ENCODE peak calls at places on chromosomes 4 and X, in nine cellular contexts. R is stimulated activated CD4-positive, alpha-beta T cell treated with anti-CD3 and anti-CD28 coated beads, Interleukin-12 subunit alpha, Interleukin-12 subunit beta, amount 100 ng/mL, for 24 hours; O is SK-MEL-5; U is NT2/D1; J is aorta; M is EH; A is hypothalamus; D is ureter; V is choroid plexus epithelial cell. Z is an unnamed sample.

GRCh38 chr4:1683903-1684755 is at the start of gene FAM53A:
- DNase-seq in M (peak; percentile 89), U (peak; percentile 66), J (peak; percentile 98), D (peak; percentile 91), R (peak; percentile 88), O (peak; percentile 78), V (peak; percentile 87), A (peak; percentile 60), Z (peak; percentile 94)

GRCh38 chr4:109067509-109068205 is 234.8 kb downstream of the COL25A1 start:
- DNase-seq in M (peak; percentile 9), J (no peak), O (no peak), D (no peak), R (no peak), A (no peak), V (peak; percentile 81), U (no peak), Z (peak; percentile 30)

GRCh38 chrX:1464282-1465131 is 11.8 kb upstream of the ASMTL start:
- DNase-seq in U (no peak), R (no peak), M (no peak), D (peak; percentile 31), J (peak; percentile 61), V (no peak), O (no peak), A (no peak), Z (peak; percentile 11)

GRCh38 chr4:6524436-6524835 is 50.6 kb upstream of the MAN2B2 start:
- DNase-seq in M (no peak), U (no peak), O (no peak), A (no peak), D (no peak), J (no peak), V (no peak), R (no peak), Z (no peak)

GRCh38 chr4:168540865-168541607 is 44.2 kb downstream of the PALLD start:
- DNase-seq in V (no peak), J (no peak), U (no peak), A (no peak), R (no peak), O (no peak), M (no peak), D (no peak), Z (no peak)

GRCh38 chr4:173218411-173219125 is 50.0 kb downstream of the GALNT7 start:
- DNase-seq in V (peak; percentile 95), U (no peak), D (no peak), J (no peak), O (peak; percentile 43), R (no peak), A (no peak), M (peak; percentile 93), Z (no peak)

GRCh38 chrX:66638591-66639500 is at the start of gene EDA2R:
- DNase-seq in V (peak; percentile 93), R (no peak), U (peak; percentile 60), D (peak; percentile 52), O (peak; percentile 83), J (peak; percentile 74), A (no peak), M (peak; percentile 85), Z (peak; percentile 24)

GRCh38 chr4:36322921-36323354 is 41.5 kb downstream of the DTHD1 start:
- DNase-seq in U (no peak), M (no peak), V (peak; percentile 1), D (no peak), O (no peak), A (no peak), R (peak; percentile 11), J (no peak), Z (no peak)

GRCh38 chr4:173270312-173271027 is 63.7 kb downstream of the HMGB2 start:
- DNase-seq in R (no peak), J (no peak), U (no peak), O (no peak), M (no peak), D (no peak), V (peak; percentile 63), A (no peak), Z (no peak)

GRCh38 chr4:182905038-182905437 is 12.1 kb downstream of the DCTD start:
- DNase-seq in O (no peak), D (no peak), R (no peak), J (no peak), A (no peak), M (no peak), U (no peak), V (no peak), Z (peak; percentile 51)

GRCh38 chrX:87517571-87518141 is at the start of gene KLHL4:
- DNase-seq in M (no peak), V (peak; percentile 97), D (no peak), O (peak; percentile 7), R (no peak), A (no peak), J (no peak), U (peak; percentile 90), Z (peak; percentile 61)

GRCh38 chr4:108611360-108611759 is 9.0 kb upstream of the RPL34 start:
- DNase-seq in M (peak; percentile 22), D (no peak), J (no peak), O (no peak), R (no peak), V (peak; percentile 48), U (no peak), A (no peak), Z (no peak)

GRCh38 chr4:89249313-89249712 is 58.3 kb downstream of the GPRIN3 start:
- DNase-seq in A (no peak), R (no peak), D (no peak), U (no peak), M (no peak), V (no peak), O (no peak), J (no peak), Z (no peak)

GRCh38 chrX:848366-848765 is 217.8 kb downstream of the SHOX start:
- DNase-seq in V (no peak), J (no peak), R (no peak), U (no peak), D (no peak), O (no peak), A (no peak), M (peak; percentile 21), Z (no peak)

GRCh38 chrX:926991-927390 is 285.5 kb downstream of the CRLF2 start:
- DNase-seq in D (peak; percentile 3), A (no peak), U (no peak), R (no peak), V (no peak), O (no peak), J (no peak), M (no peak), Z (no peak)

GRCh38 chr4:125235971-125236370 is 78.8 kb upstream of the FAT4 start:
- DNase-seq in A (no peak), M (no peak), U (no peak), D (no peak), O (peak; percentile 2), J (no peak), R (no peak), V (no peak), Z (no peak)

GRCh38 chr4:167715176-167715575 is 377.2 kb upstream of the ANXA10 start:
- DNase-seq in U (no peak), V (peak; percentile 37), D (no peak), O (no peak), M (no peak), A (no peak), R (no peak), J (no peak), Z (no peak)

GRCh38 chrX:2495595-2495994 is 5.2 kb downstream of the DHRSX start:
- DNase-seq in V (no peak), R (no peak), M (no peak), O (no peak), D (no peak), J (no peak), A (no peak), U (no peak), Z (no peak)

GRCh38 chr4:154911097-154911496 is 130.0 kb downstream of the RBM46 start:
- DNase-seq in V (peak; percentile 11), M (no peak), J (no peak), A (no peak), R (no peak), O (peak; percentile 26), D (no peak), U (peak; percentile 3), Z (no peak)

GRCh38 chr4:145879598-145879997 is 59.0 kb downstream of the ZNF827 start:
- DNase-seq in V (peak; percentile 86), M (peak; percentile 43), A (no peak), O (no peak), D (no peak), U (no peak), R (no peak), J (no peak), Z (no peak)

GRCh38 chr4:100224160-100224559 is 33.9 kb upstream of the DDIT4L start:
- DNase-seq in R (no peak), J (no peak), U (no peak), A (no peak), O (no peak), V (no peak), M (no peak), D (no peak), Z (no peak)

GRCh38 chrX:153766098-153766817 is 2.2 kb downstream of the PLXNB3 start:
- DNase-seq in M (peak; percentile 82), A (no peak), D (no peak), R (no peak), U (peak; percentile 13), V (peak; percentile 66), J (peak; percentile 79), O (peak; percentile 31), Z (peak; percentile 65)

GRCh38 chrX:133414399-133415275 is 652 bp downstream of the GPC4 start:
- DNase-seq in D (no peak), M (no peak), R (no peak), A (no peak), U (no peak), O (no peak), V (no peak), J (peak; percentile 79), Z (peak; percentile 19)

GRCh38 chrX:30971761-30972603 is 82.9 kb upstream of the TAB3 start:
- DNase-seq in R (peak; percentile 2), U (peak; percentile 22), A (no peak), V (peak; percentile 64), O (peak; percentile 75), M (peak; percentile 49), D (peak; percentile 44), J (no peak), Z (peak; percentile 23)

GRCh38 chr4:123340381-123340701 is 56.3 kb upstream of the SPRY1 start:
- DNase-seq in R (no peak), M (peak; percentile 79), J (no peak), V (peak; percentile 86), U (no peak), A (no peak), O (no peak), D (no peak), Z (no peak)

GRCh38 chrX:112380541-112381278 is 298.1 kb upstream of the TRPC5 start:
- DNase-seq in M (no peak), R (no peak), A (no peak), D (no peak), J (peak; percentile 57), V (no peak), O (no peak), U (no peak), Z (no peak)

GRCh38 chrX:40144576-40144975 is 46.8 kb upstream of the BCOR start:
- DNase-seq in M (no peak), A (no peak), J (no peak), U (no peak), R (no peak), O (no peak), V (no peak), D (no peak), Z (no peak)

GRCh38 chrX:111568356-111568755 is 56.9 kb downstream of the SERTM2 start:
- DNase-seq in V (peak; percentile 54), U (no peak), O (peak; percentile 56), R (no peak), A (no peak), D (no peak), M (peak; percentile 0), J (no peak), Z (no peak)

GRCh38 chrX:20067709-20068315 is 48.9 kb downstream of the MAP7D2 start:
- DNase-seq in O (no peak), R (no peak), A (no peak), V (peak; percentile 88), D (peak; percentile 76), U (no peak), M (peak; percentile 86), J (peak; percentile 89), Z (peak; percentile 71)

GRCh38 chrX:104641176-104641575 is 75.2 kb downstream of the IL1RAPL2 start:
- DNase-seq in A (no peak), O (peak; percentile 4), V (no peak), R (no peak), J (no peak), D (no peak), M (no peak), U (peak; percentile 2), Z (no peak)